ENCODE peak calls at places on chromosomes 5 and 9, in eight cellular contexts. One of them, this sample, is unnamed.

GRCh38 chr5:123496892-123497291 is 15.1 kb upstream of the CSNK1G3 start:
- DNase-seq in mesenteric fat pad: no peak
- DNase-seq in kidney glomerular epithelial cell: peak; percentile 9
- DNase-seq in cardiac muscle cell: no peak
- DNase-seq in central memory CD8-positive, alpha-beta T cell: no peak
- DNase-seq in neuronal stem cell: no peak
- DNase-seq in AG04450: no peak
- DNase-seq in HTR-8/SVneo: no peak
- DNase-seq in this sample: no peak

GRCh38 chr5:92403308-92403707 is 1020.2 kb upstream of the ARRDC3 start:
- DNase-seq in mesenteric fat pad: no peak
- DNase-seq in kidney glomerular epithelial cell: no peak
- DNase-seq in cardiac muscle cell: no peak
- DNase-seq in central memory CD8-positive, alpha-beta T cell: no peak
- DNase-seq in neuronal stem cell: no peak
- DNase-seq in AG04450: no peak
- DNase-seq in HTR-8/SVneo: no peak
- DNase-seq in this sample: no peak

GRCh38 chr9:89309608-89310485 is 1.1 kb upstream of the CKS2 start:
- DNase-seq in mesenteric fat pad: no peak
- DNase-seq in kidney glomerular epithelial cell: no peak
- DNase-seq in cardiac muscle cell: no peak
- DNase-seq in central memory CD8-positive, alpha-beta T cell: no peak
- DNase-seq in neuronal stem cell: no peak
- DNase-seq in AG04450: no peak
- DNase-seq in HTR-8/SVneo: no peak
- DNase-seq in this sample: peak; percentile 57

GRCh38 chr5:10499776-10500175 is 58.1 kb downstream of the ROPN1L start:
- DNase-seq in mesenteric fat pad: no peak
- DNase-seq in kidney glomerular epithelial cell: no peak
- DNase-seq in cardiac muscle cell: no peak
- DNase-seq in central memory CD8-positive, alpha-beta T cell: no peak
- DNase-seq in neuronal stem cell: no peak
- DNase-seq in AG04450: no peak
- DNase-seq in HTR-8/SVneo: no peak
- DNase-seq in this sample: no peak

GRCh38 chr5:113608113-113608551 is 94.6 kb downstream of the YTHDC2 start:
- DNase-seq in mesenteric fat pad: no peak
- DNase-seq in kidney glomerular epithelial cell: no peak
- DNase-seq in cardiac muscle cell: no peak
- DNase-seq in central memory CD8-positive, alpha-beta T cell: no peak
- DNase-seq in neuronal stem cell: no peak
- DNase-seq in AG04450: no peak
- DNase-seq in HTR-8/SVneo: no peak
- DNase-seq in this sample: no peak

GRCh38 chr5:42944989-42945388 is 95.1 kb downstream of the ANXA2R start:
- DNase-seq in mesenteric fat pad: no peak
- DNase-seq in kidney glomerular epithelial cell: peak; percentile 72
- DNase-seq in cardiac muscle cell: no peak
- DNase-seq in central memory CD8-positive, alpha-beta T cell: no peak
- DNase-seq in neuronal stem cell: no peak
- DNase-seq in AG04450: peak; percentile 76
- DNase-seq in HTR-8/SVneo: peak; percentile 93
- DNase-seq in this sample: no peak

GRCh38 chr5:10788358-10788757 is 27.3 kb upstream of the DAP start:
- DNase-seq in mesenteric fat pad: no peak
- DNase-seq in kidney glomerular epithelial cell: no peak
- DNase-seq in cardiac muscle cell: no peak
- DNase-seq in central memory CD8-positive, alpha-beta T cell: no peak
- DNase-seq in neuronal stem cell: no peak
- DNase-seq in AG04450: no peak
- DNase-seq in HTR-8/SVneo: no peak
- DNase-seq in this sample: no peak

GRCh38 chr5:53430618-53431252 is 49.7 kb upstream of the FST start:
- DNase-seq in mesenteric fat pad: no peak
- DNase-seq in kidney glomerular epithelial cell: peak; percentile 4
- DNase-seq in cardiac muscle cell: peak; percentile 19
- DNase-seq in central memory CD8-positive, alpha-beta T cell: no peak
- DNase-seq in neuronal stem cell: no peak
- DNase-seq in AG04450: no peak
- DNase-seq in HTR-8/SVneo: peak; percentile 28
- DNase-seq in this sample: no peak

GRCh38 chr9:69955536-69956355 is 87.9 kb upstream of the MAMDC2 start:
- DNase-seq in mesenteric fat pad: no peak
- DNase-seq in kidney glomerular epithelial cell: no peak
- DNase-seq in cardiac muscle cell: no peak
- DNase-seq in central memory CD8-positive, alpha-beta T cell: no peak
- DNase-seq in neuronal stem cell: no peak
- DNase-seq in AG04450: no peak
- DNase-seq in HTR-8/SVneo: no peak
- DNase-seq in this sample: no peak

GRCh38 chr9:111148994-111149759 is 110.9 kb upstream of the LPAR1 start:
- DNase-seq in mesenteric fat pad: no peak
- DNase-seq in kidney glomerular epithelial cell: no peak
- DNase-seq in cardiac muscle cell: no peak
- DNase-seq in central memory CD8-positive, alpha-beta T cell: no peak
- DNase-seq in neuronal stem cell: no peak
- DNase-seq in AG04450: no peak
- DNase-seq in HTR-8/SVneo: no peak
- DNase-seq in this sample: no peak

GRCh38 chr9:92746567-92747458 is 17.8 kb downstream of the BICD2 start:
- DNase-seq in mesenteric fat pad: no peak
- DNase-seq in kidney glomerular epithelial cell: no peak
- DNase-seq in cardiac muscle cell: no peak
- DNase-seq in central memory CD8-positive, alpha-beta T cell: no peak
- DNase-seq in neuronal stem cell: no peak
- DNase-seq in AG04450: no peak
- DNase-seq in HTR-8/SVneo: no peak
- DNase-seq in this sample: no peak

GRCh38 chr9:2477755-2478154 is 143.8 kb upstream of the VLDLR start:
- DNase-seq in mesenteric fat pad: no peak
- DNase-seq in kidney glomerular epithelial cell: peak; percentile 49
- DNase-seq in cardiac muscle cell: no peak
- DNase-seq in central memory CD8-positive, alpha-beta T cell: no peak
- DNase-seq in neuronal stem cell: no peak
- DNase-seq in AG04450: no peak
- DNase-seq in HTR-8/SVneo: no peak
- DNase-seq in this sample: no peak

GRCh38 chr5:33441241-33441844 is 578 bp downstream of the TARS1 start:
- DNase-seq in mesenteric fat pad: no peak
- DNase-seq in kidney glomerular epithelial cell: peak; percentile 78
- DNase-seq in cardiac muscle cell: no peak
- DNase-seq in central memory CD8-positive, alpha-beta T cell: no peak
- DNase-seq in neuronal stem cell: no peak
- DNase-seq in AG04450: no peak
- DNase-seq in HTR-8/SVneo: no peak
- DNase-seq in this sample: peak; percentile 85

GRCh38 chr5:131185523-131186104 is 14.9 kb downstream of the LYRM7 start:
- DNase-seq in mesenteric fat pad: no peak
- DNase-seq in kidney glomerular epithelial cell: no peak
- DNase-seq in cardiac muscle cell: no peak
- DNase-seq in central memory CD8-positive, alpha-beta T cell: no peak
- DNase-seq in neuronal stem cell: no peak
- DNase-seq in AG04450: no peak
- DNase-seq in HTR-8/SVneo: no peak
- DNase-seq in this sample: no peak

GRCh38 chr9:27460225-27461023 is 63.7 kb upstream of the IFNK start:
- DNase-seq in mesenteric fat pad: no peak
- DNase-seq in kidney glomerular epithelial cell: no peak
- DNase-seq in cardiac muscle cell: no peak
- DNase-seq in central memory CD8-positive, alpha-beta T cell: no peak
- DNase-seq in neuronal stem cell: no peak
- DNase-seq in AG04450: no peak
- DNase-seq in HTR-8/SVneo: peak; percentile 21
- DNase-seq in this sample: no peak

GRCh38 chr5:572398-573019 is 39.6 kb upstream of the CEP72 start:
- DNase-seq in mesenteric fat pad: peak; percentile 33
- DNase-seq in kidney glomerular epithelial cell: no peak
- DNase-seq in cardiac muscle cell: no peak
- DNase-seq in central memory CD8-positive, alpha-beta T cell: no peak
- DNase-seq in neuronal stem cell: no peak
- DNase-seq in AG04450: no peak
- DNase-seq in HTR-8/SVneo: no peak
- DNase-seq in this sample: peak; percentile 58